ENCODE peak calls at places on chromosomes 12 and 14, in seven cellular contexts. F is uterus, C is 8988T, D is HCT116, L is non-pigmented ciliary epithelial cell, Z is HS-5, N is C1 segment of cervical spinal cord. E is an unnamed sample.

GRCh38 chr12:103470664-103471063 is 25.1 kb downstream of the C12orf42 start:
- DNase-seq in Z (no peak), F (no peak), C (no peak), D (no peak), L (no peak), N (no peak), E (no peak)

GRCh38 chr14:104387385-104388010 is 192.1 kb upstream of the C14orf180 start:
- DNase-seq in C (no peak), N (no peak), D (no peak), L (no peak), Z (no peak), F (peak), E (no peak)

GRCh38 chr12:49091056-49091835 is 3.4 kb downstream of the DHH start:
- DNase-seq in D (no peak), F (no peak), C (peak), N (no peak), L (no peak), Z (no peak), E (no peak)

GRCh38 chr14:32986791-32987545 is 48.3 kb downstream of the NPAS3 start:
- DNase-seq in F (no peak), N (peak), D (no peak), C (no peak), Z (peak), L (peak), E (peak)

GRCh38 chr14:105527381-105528196 is 1.2 kb downstream of the TMEM121 start:
- DNase-seq in D (no peak), Z (no peak), L (no peak), N (no peak), C (peak), F (no peak), E (no peak)

GRCh38 chr12:12999959-13000615 is at the start of gene HEBP1:
- DNase-seq in C (peak), L (no peak), D (peak), Z (peak), F (peak), N (peak), E (peak)

GRCh38 chr12:132248439-132249157 is 80.8 kb downstream of the GALNT9 start:
- DNase-seq in D (no peak), N (no peak), Z (peak), C (no peak), F (no peak), L (no peak), E (no peak)

GRCh38 chr12:96208801-96209534 is 14.8 kb downstream of the ELK3 start:
- DNase-seq in F (no peak), L (no peak), D (no peak), N (no peak), Z (no peak), C (no peak), E (no peak)

GRCh38 chr14:90695997-90696681 is 120.1 kb downstream of the TTC7B start:
- DNase-seq in Z (no peak), L (no peak), C (no peak), D (no peak), F (no peak), N (no peak), E (no peak)

GRCh38 chr12:12764824-12765223 is 20.6 kb upstream of the APOLD1 start:
- DNase-seq in L (no peak), Z (no peak), C (no peak), D (no peak), F (no peak), N (no peak), E (no peak)

GRCh38 chr12:52603314-52603713 is 2.1 kb upstream of the KRT72 start:
- DNase-seq in C (no peak), N (no peak), F (no peak), Z (no peak), D (peak), L (no peak), E (no peak)

GRCh38 chr14:55641954-55642353 is 61.9 kb downstream of the KTN1 start:
- DNase-seq in Z (no peak), N (no peak), D (no peak), F (no peak), C (no peak), L (no peak), E (no peak)

E was measured in AG08396.